ENCODE peak calls at places on chromosomes 12 and 14, in six cellular contexts. Z, N, W, O, B and G are unnamed samples.

GRCh38 chr12:84502180-84502857 is 410.3 kb downstream of the SLC6A15 start:
- DNase-seq in Z (peak), N (peak), W (no peak), O (no peak), B (no peak), G (no peak)

GRCh38 chr12:98422809-98423208 is 92.6 kb upstream of the TMPO start:
- DNase-seq in Z (no peak), N (no peak), W (no peak), O (peak), B (peak), G (no peak)

GRCh38 chr14:22811752-22812151 is 3.5 kb downstream of the SLC7A7 start:
- DNase-seq in Z (peak), N (no peak), W (no peak), O (no peak), B (no peak), G (no peak)

GRCh38 chr12:6434205-6435180 is 10.3 kb upstream of the CD27 start:
- DNase-seq in Z (no peak), N (no peak), W (peak), O (peak), B (no peak), G (no peak)

GRCh38 chr12:119841433-119842210 is 35.5 kb downstream of the CIT start:
- DNase-seq in Z (peak), N (peak), W (no peak), O (no peak), B (no peak), G (no peak)

GRCh38 chr14:98912655-98913054 is 359.3 kb downstream of the BCL11B start:
- DNase-seq in Z (no peak), N (no peak), W (no peak), O (no peak), B (no peak), G (no peak)

GRCh38 chr12:11929714-11930113 is 141.0 kb upstream of the BCL2L14 start:
- DNase-seq in Z (no peak), N (no peak), W (no peak), O (no peak), B (no peak), G (no peak)

GRCh38 chr12:46783881-46784280 is 41.9 kb downstream of the SLC38A4 start:
- DNase-seq in Z (no peak), N (no peak), W (no peak), O (no peak), B (no peak), G (no peak)

GRCh38 chr12:52066346-52067080 is 3.3 kb upstream of the ATG101 start:
- DNase-seq in Z (no peak), N (peak), W (no peak), O (no peak), B (peak), G (no peak)

GRCh38 chr14:34128665-34129064 is 177.8 kb upstream of the EGLN3 start:
- DNase-seq in Z (no peak), N (no peak), W (no peak), O (no peak), B (no peak), G (no peak)

GRCh38 chr14:35416108-35416750 is 11.7 kb upstream of the NFKBIA start:
- DNase-seq in Z (peak), N (no peak), W (no peak), O (no peak), B (no peak), G (no peak)

GRCh38 chr12:56723889-56724659 is 1.0 kb downstream of the NACA start:
- DNase-seq in Z (peak), N (peak), W (peak), O (peak), B (peak), G (peak)

GRCh38 chr12:116201908-116202307 is 75.6 kb downstream of the MED13L start:
- DNase-seq in Z (peak), N (no peak), W (no peak), O (no peak), B (no peak), G (no peak)

GRCh38 chr14:90495357-90496276 is 98.8 kb downstream of the CALM1 start:
- DNase-seq in Z (peak), N (peak), W (peak), O (peak), B (peak), G (peak)

GRCh38 chr14:95200404-95200803 is 43.1 kb upstream of the DICER1 start:
- DNase-seq in Z (no peak), N (no peak), W (no peak), O (no peak), B (no peak), G (no peak)

GRCh38 chr14:68261092-68261842 is 441.7 kb downstream of the RAD51B start:
- DNase-seq in Z (no peak), N (no peak), W (no peak), O (no peak), B (peak), G (no peak)

GRCh38 chr12:39990122-39991101 is 115.5 kb downstream of the SLC2A13 start:
- DNase-seq in Z (peak), N (peak), W (peak), O (peak), B (peak), G (peak)

GRCh38 chr12:3135522-3136461 is 58.6 kb downstream of the TSPAN9 start:
- DNase-seq in Z (peak), N (peak), W (peak), O (peak), B (peak), G (peak)

GRCh38 chr12:68835333-68835908 is 27.4 kb downstream of the MDM2 start:
- DNase-seq in Z (no peak), N (no peak), W (no peak), O (no peak), B (no peak), G (no peak)

GRCh38 chr12:109766251-109766778 is 52.7 kb downstream of the FAM222A start:
- DNase-seq in Z (no peak), N (no peak), W (no peak), O (peak), B (no peak), G (peak)

GRCh38 chr12:108731105-108731865 is at the start of gene CORO1C:
- DNase-seq in Z (peak), N (peak), W (peak), O (peak), B (peak), G (peak)

GRCh38 chr12:122096591-122097149 is 18.1 kb downstream of the MLXIP start:
- DNase-seq in Z (peak), N (peak), W (no peak), O (peak), B (no peak), G (no peak)

GRCh38 chr12:18752280-18752920 is 14.5 kb downstream of the CAPZA3 start:
- DNase-seq in Z (peak), N (peak), W (peak), O (no peak), B (peak), G (no peak)

GRCh38 chr12:28517101-28517500 is 326.8 kb downstream of the CCDC91 start:
- DNase-seq in Z (no peak), N (no peak), W (no peak), O (no peak), B (no peak), G (no peak)

GRCh38 chr14:24194186-24194872 is 912 bp downstream of the TM9SF1 start:
- DNase-seq in Z (no peak), N (no peak), W (no peak), O (no peak), B (no peak), G (no peak)

GRCh38 chr12:12645485-12645884 is 33.8 kb downstream of the CREBL2 start:
- DNase-seq in Z (peak), N (peak), W (no peak), O (peak), B (peak), G (no peak)

GRCh38 chr14:93008381-93008780 is 85.4 kb downstream of the CHGA start:
- DNase-seq in Z (peak), N (peak), W (peak), O (peak), B (no peak), G (no peak)

GRCh38 chr14:38212996-38213395 is 5.3 kb downstream of the SSTR1 start:
- DNase-seq in Z (peak), N (no peak), W (no peak), O (no peak), B (no peak), G (no peak)

GRCh38 chr12:85029456-85029855 is 6.6 kb downstream of the TSPAN19 start:
- DNase-seq in Z (peak), N (peak), W (no peak), O (no peak), B (peak), G (no peak)

GRCh38 chr12:113416091-113416754 is 6.0 kb upstream of the SDSL start:
- DNase-seq in Z (no peak), N (no peak), W (no peak), O (no peak), B (no peak), G (peak)

GRCh38 chr12:107196681-107197080 is 103.3 kb upstream of the CRY1 start:
- DNase-seq in Z (peak), N (peak), W (no peak), O (no peak), B (no peak), G (no peak)

GRCh38 chr12:88185988-88186387 is 43.9 kb downstream of the TMTC3 start:
- DNase-seq in Z (peak), N (peak), W (no peak), O (no peak), B (no peak), G (no peak)

GRCh38 chr12:54215990-54216579 is 27.3 kb upstream of the SMUG1 start:
- DNase-seq in Z (no peak), N (no peak), W (no peak), O (peak), B (peak), G (no peak)

GRCh38 chr12:54214553-54215374 is 26.0 kb upstream of the SMUG1 start:
- DNase-seq in Z (peak), N (peak), W (peak), O (peak), B (peak), G (peak)

GRCh38 chr12:54217774-54218221 is 29.0 kb upstream of the SMUG1 start:
- DNase-seq in Z (no peak), N (peak), W (no peak), O (peak), B (peak), G (no peak)

GRCh38 chr12:54217309-54217661 is 28.5 kb upstream of the SMUG1 start:
- DNase-seq in Z (no peak), N (no peak), W (no peak), O (no peak), B (no peak), G (no peak)

DNA sequence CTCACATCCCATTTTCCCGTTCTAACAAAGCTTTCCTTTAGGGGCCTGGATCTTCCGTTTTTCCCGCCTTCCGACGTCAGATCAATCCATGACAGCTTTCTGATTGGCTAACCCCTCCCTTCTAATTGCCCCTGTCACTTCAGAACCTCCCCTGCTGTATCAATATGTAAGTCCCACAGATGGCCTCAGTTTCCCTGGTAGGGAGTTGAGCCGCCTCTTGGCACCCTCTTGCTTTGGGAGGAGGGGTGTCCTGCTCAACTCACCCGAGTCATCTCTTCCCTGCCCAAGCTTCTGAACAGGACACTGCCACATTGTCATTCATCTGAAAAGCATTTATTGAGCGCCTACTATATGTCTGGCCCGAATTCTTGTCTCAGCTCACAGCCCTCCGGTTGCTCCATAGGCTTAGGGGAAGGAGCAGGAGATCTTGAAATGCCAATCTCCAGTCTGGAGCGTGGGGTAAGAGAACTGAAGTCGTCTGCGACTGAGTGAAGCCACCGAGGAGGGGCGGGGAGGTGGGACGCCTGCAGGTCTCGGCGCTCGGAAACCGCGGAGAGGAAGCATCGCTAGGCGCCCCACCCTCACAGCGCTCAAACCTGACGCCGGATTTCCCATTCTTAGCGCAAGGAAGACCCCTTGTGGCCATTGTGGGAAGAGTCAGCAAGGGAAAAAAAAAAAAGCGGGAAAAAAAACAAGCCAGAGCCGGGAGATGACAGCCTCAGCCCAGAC is 28.0 kb upstream of the SMUG1 start:
- DNase-seq in Z (peak), N (peak), W (peak), O (peak), B (peak), G (peak)
- TF ChIP-seq CTCF in Z (peak), N (peak), W (peak), O (peak), B (peak), G (peak)

DNA sequence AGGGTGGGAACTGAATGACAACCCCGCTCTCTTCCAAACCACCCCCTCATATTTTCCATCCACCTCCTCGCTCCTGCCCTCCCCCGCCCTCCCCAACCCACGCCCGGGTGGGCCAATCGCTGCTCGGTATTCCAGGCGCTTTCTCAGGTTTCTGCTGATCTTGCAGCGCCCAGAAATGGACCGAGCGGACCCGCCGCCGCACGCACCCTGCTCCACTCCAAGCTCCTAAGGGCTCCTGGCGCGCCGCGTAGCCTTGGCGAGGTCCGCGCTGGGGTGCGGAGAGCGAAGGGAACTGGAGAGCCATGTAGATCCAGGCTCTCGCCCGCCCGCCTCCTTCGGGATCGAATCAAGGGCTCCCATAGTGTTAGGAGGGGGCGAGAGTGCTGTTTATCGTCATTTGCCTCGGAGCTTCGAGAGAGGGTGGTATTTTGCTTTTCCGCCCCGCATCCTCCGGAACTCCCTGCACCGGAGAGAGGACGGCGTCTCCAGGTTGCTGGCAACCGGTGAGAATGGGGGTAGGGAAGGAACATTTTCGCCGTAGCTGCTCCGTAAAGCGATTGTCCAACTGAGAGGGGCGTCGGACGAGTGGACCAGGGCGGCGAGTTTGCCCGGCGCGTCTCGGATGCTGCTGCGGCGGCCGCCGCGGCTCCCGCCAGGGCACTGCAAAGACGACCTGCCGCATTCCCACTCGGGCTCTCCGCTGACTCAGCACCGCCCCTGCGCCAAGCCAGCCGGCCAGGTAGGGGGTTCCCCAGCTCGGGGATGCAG is at the start of gene KCNA1:
- DNase-seq in Z (peak), N (peak), W (no peak), O (no peak), B (peak), G (no peak)
- H3K4me3 ChIP-seq in Z (peak), N (no peak), W (peak), O (peak), B (peak), G (peak)

GRCh38 chr12:44462729-44463128 is 413.4 kb downstream of the NELL2 start:
- DNase-seq in Z (no peak), N (no peak), W (no peak), O (no peak), B (no peak), G (no peak)

GRCh38 chr12:44464180-44464579 is 411.9 kb downstream of the NELL2 start:
- DNase-seq in Z (no peak), N (no peak), W (no peak), O (no peak), B (peak), G (no peak)

GRCh38 chr12:44459569-44459968 is 416.5 kb downstream of the NELL2 start:
- DNase-seq in Z (no peak), N (no peak), W (no peak), O (no peak), B (no peak), G (no peak)

DNA sequence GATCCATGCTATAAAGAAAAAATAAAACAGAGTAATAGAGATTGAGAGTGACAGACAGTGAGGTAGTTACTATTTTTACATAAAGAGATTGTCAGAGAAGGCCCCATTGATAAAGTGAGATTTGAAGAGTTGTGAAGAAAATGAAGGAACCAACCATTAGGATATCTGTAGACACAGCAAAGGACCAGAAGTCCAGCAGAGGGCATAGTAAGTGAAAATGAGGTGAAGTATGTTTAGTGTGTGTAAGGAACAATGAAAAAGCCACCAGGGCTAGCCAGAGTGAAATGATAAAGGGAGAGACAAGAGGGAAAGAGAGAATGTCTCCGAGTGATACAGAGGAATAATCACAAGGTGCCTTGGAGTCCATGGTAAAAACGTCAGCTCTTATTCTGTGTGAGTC is 411.0 kb downstream of the NELL2 start:
- DNase-seq in Z (no peak), N (no peak), W (no peak), O (no peak), B (peak), G (no peak)
- TF ChIP-seq CTCF in Z (no peak), N (no peak), W (no peak), O (no peak), B (peak), G (no peak)

DNA sequence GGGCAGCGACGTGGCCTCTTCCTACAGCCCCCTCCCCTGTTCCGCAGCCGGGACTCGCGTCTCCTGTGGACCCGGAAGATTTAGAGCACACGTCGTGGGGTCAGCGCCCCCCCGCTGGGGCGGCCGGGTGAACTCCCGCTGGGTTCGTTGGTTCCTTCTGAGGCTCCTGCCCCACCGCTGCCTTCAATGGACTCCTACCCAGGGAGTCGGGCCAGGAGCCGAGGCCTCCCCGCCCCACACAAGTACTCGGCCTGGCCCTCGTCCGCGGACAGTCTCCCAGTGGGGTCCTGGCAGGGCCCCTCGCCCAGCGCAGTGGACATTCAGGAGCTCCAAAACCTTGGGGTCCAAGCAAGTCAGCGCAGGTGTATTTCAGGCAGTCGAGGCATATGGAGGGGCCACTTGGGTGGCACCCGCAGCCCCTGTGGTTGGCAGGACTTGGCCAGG is 1.2 kb downstream of the MMP17 start:
- DNase-seq in Z (peak), N (peak), W (no peak), O (no peak), B (no peak), G (no peak)
- H3K4me3 ChIP-seq in Z (peak), N (peak), W (peak), O (peak), B (peak), G (no peak)

DNA sequence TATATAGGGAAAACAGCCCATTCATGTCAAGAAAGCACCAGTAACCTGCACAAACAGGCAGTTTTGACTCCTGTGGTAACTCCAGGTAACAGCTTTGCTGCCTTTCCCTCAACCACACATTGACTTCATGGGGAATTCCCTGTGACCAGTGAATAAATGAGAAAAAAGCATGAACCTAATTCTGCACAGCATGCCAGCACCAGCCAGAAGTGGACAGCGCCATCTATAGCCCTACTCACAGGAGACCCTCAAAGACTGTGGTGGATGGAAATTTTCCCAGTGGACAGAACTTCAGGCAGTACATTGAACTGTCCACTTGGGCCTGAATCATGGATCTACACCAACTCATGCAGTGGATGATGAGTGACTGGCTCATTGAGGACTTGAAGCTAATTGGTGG is 152.1 kb downstream of the SLC8A3 start:
- DNase-seq in Z (no peak), N (no peak), W (no peak), O (no peak), B (peak), G (no peak)
- TF ChIP-seq CTCF in Z (no peak), N (no peak), W (no peak), O (no peak), B (peak), G (no peak)

GRCh38 chr14:60102389-60102788 is 10.7 kb downstream of the PCNX4 start:
- DNase-seq in Z (peak), N (peak), W (no peak), O (no peak), B (no peak), G (no peak)
- H3K4me3 ChIP-seq in Z (no peak), N (no peak), W (no peak), O (no peak), B (no peak), G (no peak)